ENCODE peak calls at places on chromosomes 6 and 20, in five cellular contexts. S, V, P, B and L are unnamed samples.

GRCh38 chr6:74057326-74057725 is 361.3 kb downstream of the CD109 start:
- DNase-seq in P (no peak), S (no peak), V (no peak), B (no peak), L (no peak)

GRCh38 chr6:42315991-42316378 is 98.3 kb upstream of the MRPS10 start:
- DNase-seq in V (no peak), S (no peak), B (peak), P (no peak), L (peak)

GRCh38 chr6:84967389-84967788 is 203.0 kb upstream of the TBX18 start:
- DNase-seq in S (peak), B (no peak), P (no peak), V (no peak), L (no peak)

GRCh38 chr6:38586992-38587391 is 52.7 kb downstream of the BTBD9 start:
- DNase-seq in V (no peak), B (no peak), P (no peak), S (no peak), L (no peak)

GRCh38 chr6:161001421-161001820 is 9.9 kb downstream of the MAP3K4 start:
- DNase-seq in P (no peak), V (no peak), S (no peak), B (no peak), L (no peak)

GRCh38 chr20:11453430-11453829 is 464.3 kb upstream of the BTBD3 start:
- DNase-seq in P (no peak), B (no peak), V (no peak), S (no peak), L (peak)

GRCh38 chr6:139839506-139840156 is 465.2 kb upstream of the CITED2 start:
- DNase-seq in S (no peak), V (no peak), P (no peak), B (no peak), L (no peak)

GRCh38 chr6:20071998-20072397 is 140.3 kb downstream of the MBOAT1 start:
- DNase-seq in V (no peak), B (no peak), P (no peak), S (no peak), L (no peak)

DNA sequence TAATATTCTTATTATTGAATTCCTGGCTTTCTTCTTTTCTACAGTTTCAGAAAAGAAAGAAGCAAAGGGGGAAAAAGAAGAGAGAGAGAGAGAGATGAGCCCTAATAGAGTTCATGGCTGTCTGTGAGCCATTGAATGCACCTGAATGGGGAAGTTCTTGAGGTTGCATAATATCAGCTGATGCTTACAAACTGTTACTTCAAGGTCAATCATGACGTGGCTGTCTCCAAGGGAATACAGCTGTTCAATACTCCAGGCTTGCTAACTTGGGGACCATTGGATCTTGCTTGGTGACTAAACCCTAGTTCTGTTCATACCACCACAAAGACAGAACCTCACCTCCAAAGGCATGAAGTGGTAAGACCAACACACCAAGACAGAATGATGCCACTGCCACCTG is 180.4 kb downstream of the ADGRG6 start:
- DNase-seq in S (no peak), B (no peak), V (no peak), P (no peak), L (no peak)
- TF ChIP-seq CTCF in S (no peak), B (no peak), V (no peak), P (no peak), L (no peak)

GRCh38 chr6:170542031-170542719 is 10.9 kb downstream of the PSMB1 start:
- DNase-seq in V (no peak), P (no peak), S (no peak), B (no peak), L (no peak)

DNA sequence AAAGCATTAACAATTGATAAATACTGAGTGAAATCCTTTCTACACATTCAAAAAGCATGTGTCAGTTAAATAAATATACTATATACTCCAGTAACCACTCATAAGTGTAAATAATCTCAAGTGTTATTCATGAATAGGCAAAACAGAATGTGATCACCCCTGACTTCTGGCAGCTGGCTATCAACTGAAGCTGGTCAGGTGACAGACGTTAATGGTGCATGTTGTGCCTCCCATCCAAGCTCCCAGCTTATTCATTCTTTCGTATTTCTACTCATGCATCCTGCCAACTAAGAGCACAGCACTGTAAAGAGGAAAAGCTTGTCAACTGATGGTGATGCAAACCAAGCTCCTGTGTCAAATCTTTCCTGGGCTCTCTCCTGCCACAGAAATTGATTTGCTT is 7.7 kb downstream of the PSMB1 start:
- DNase-seq in P (no peak), V (no peak), B (no peak), S (no peak), L (no peak)
- H3K4me3 ChIP-seq in P (no peak), V (no peak), B (no peak), S (no peak), L (no peak)

GRCh38 chr6:61886608-61887259 is 399.3 kb downstream of the KHDRBS2 start:
- DNase-seq in B (no peak), P (no peak), V (no peak), S (no peak), L (no peak)
- TF ChIP-seq CTCF in B (peak), P (no peak), V (no peak), S (no peak), L (no peak)

GRCh38 chr6:6679633-6680032 is 91.1 kb downstream of the LY86 start:
- DNase-seq in B (no peak), V (no peak), S (no peak), P (no peak), L (no peak)
- H3K4me3 ChIP-seq in B (no peak), V (no peak), S (no peak), P (no peak), L (no peak)

DNA sequence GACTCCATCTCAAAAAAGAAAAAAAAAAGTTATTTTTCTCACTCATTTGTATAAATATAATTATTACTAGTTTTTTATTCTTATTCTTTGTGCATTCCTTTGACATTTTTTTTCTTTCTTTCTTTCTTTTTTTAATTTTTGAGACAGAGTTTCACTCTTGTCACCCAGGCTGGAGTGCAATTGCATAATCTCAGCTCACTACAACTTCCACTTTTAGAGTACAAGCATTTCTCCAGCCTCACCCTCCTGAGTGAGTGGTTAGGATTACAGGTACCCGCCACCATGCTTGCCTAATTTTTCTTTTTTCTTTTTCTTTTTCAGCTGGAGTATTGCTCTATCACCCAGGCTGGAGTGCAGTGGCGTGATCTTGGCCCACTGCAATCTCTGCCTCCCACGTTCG is 51.4 kb upstream of the JARID2 start:
- DNase-seq in B (no peak), S (no peak), V (no peak), P (no peak), L (no peak)
- TF ChIP-seq CTCF in B (no peak), S (no peak), V (no peak), P (no peak), L (no peak)

GRCh38 chr20:32050851-32051556 is 1.0 kb upstream of the HCK start:
- DNase-seq in B (no peak), V (peak), P (peak), S (no peak), L (no peak)

GRCh38 chr20:32051720-32052089 is 337 bp upstream of the HCK start:
- DNase-seq in B (no peak), S (no peak), V (no peak), P (no peak), L (no peak)

GRCh38 chr20:32053648-32054047 is 1.6 kb downstream of the HCK start:
- DNase-seq in V (no peak), S (no peak), P (no peak), B (no peak), L (no peak)

GRCh38 chr20:32052792-32053362 is 835 bp downstream of the HCK start:
- DNase-seq in B (no peak), V (peak), P (peak), S (no peak), L (no peak)

GRCh38 chr20:32052090-32052791 is at the start of gene HCK:
- DNase-seq in V (peak), P (peak), B (no peak), S (no peak), L (no peak)
- H3K4me3 ChIP-seq in V (peak), P (peak), B (no peak), S (no peak), L (no peak)

GRCh38 chr20:3783516-3784225 is 2.4 kb upstream of the SPEF1 start:
- DNase-seq in P (no peak), S (no peak), B (no peak), V (peak), L (no peak)

GRCh38 chr20:3784226-3784853 is 2.2 kb downstream of the CENPB start:
- DNase-seq in B (no peak), S (peak), P (no peak), V (peak), L (no peak)

GRCh38 chr20:3782597-3782996 is 1.3 kb upstream of the SPEF1 start:
- DNase-seq in B (no peak), S (no peak), V (no peak), P (no peak), L (no peak)

GRCh38 chr20:3781153-3781910 is at the start of gene SPEF1:
- DNase-seq in S (peak), V (peak), B (peak), P (peak), L (peak)

DNA sequence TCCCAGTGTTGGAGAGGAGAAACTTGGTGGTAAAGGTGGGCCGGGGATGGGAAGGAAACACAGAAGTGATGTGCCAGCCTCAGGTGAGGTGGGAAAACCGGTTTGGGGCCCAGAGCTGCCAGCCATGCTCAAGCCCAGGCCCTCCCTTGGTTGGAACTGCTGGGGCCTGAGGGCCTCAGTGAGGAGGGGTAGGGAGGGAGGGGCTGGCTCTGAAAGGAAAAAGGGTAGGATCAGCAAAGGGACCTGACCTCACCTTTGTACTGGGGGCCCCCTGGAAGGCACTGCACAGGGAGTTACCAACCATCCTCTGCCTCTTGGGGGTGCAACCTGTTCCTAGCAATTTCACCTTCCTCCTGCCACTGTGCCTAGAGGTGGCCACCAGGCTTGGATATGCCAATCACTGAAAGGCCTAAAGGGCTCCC is 1.8 kb upstream of the SPEF1 start:
- DNase-seq in S (no peak), P (no peak), B (no peak), V (peak), L (no peak)
- TF ChIP-seq CTCF in S (no peak), P (no peak), B (no peak), V (no peak), L (no peak)

DNA sequence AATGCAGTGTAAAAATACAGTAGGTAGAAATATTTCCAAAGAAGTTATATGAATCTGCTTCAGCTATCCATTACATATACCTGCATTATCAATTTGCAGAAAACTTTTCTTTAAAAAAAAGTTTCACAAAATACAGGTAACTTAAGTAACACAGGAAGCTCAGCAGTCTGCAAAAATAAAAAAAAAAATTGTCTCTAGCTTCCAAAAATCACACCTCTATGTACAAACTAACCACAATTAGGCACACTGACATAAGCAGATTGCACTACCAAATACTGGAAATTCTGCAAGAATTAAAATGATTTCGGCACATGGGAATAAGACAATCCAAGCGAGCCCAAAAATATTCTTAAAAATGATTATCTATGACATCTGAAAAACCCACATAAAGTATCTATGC is 41.2 kb downstream of the ME1 start:
- DNase-seq in V (no peak), S (no peak), B (no peak), P (no peak), L (no peak)
- H3K4me3 ChIP-seq in V (no peak), S (no peak), B (no peak), P (no peak), L (no peak)